ENCODE peak calls at places on chromosomes 13 and 19, in eight cellular contexts. K is GM23338, V is dorsolateral prefrontal cortex, X is heart right ventricle, Q is nephron progenitor cell, G is A549, N is fibroblast of lung, J is Panc1. O is an unnamed sample.

GRCh38 chr19:35755160-35755549 is 1.7 kb downstream of the HSPB6 start:
- DNase-seq in K (peak), V (no peak), X (no peak), Q (no peak), G (no peak), N (no peak), J (no peak), O (no peak)

GRCh38 chr19:45164577-45165335 is 4.0 kb upstream of the NKPD1 start:
- DNase-seq in K (peak), V (no peak), X (peak), Q (peak), G (peak), N (peak), J (no peak), O (no peak)

GRCh38 chr13:44695520-44695919 is 119.4 kb upstream of the TSC22D1 start:
- DNase-seq in K (no peak), V (no peak), X (no peak), Q (no peak), G (no peak), N (no peak), J (no peak), O (no peak)

GRCh38 chr13:51955841-51956603 is 55.2 kb downstream of the ATP7B start:
- DNase-seq in K (no peak), V (no peak), X (no peak), Q (no peak), G (no peak), N (no peak), J (no peak), O (no peak)

GRCh38 chr19:2974342-2974932 is 2.9 kb upstream of the TLE6 start:
- DNase-seq in K (no peak), V (peak), X (peak), Q (no peak), G (no peak), N (no peak), J (no peak), O (no peak)

GRCh38 chr19:43489310-43489709 is 15.2 kb downstream of the PHLDB3 start:
- DNase-seq in K (no peak), V (no peak), X (no peak), Q (no peak), G (no peak), N (no peak), J (no peak), O (no peak)

GRCh38 chr19:45863840-45864628 is at the start of gene FOXA3:
- DNase-seq in K (peak), V (no peak), X (peak), Q (peak), G (peak), N (peak), J (no peak), O (no peak)

GRCh38 chr19:7673995-7674667 is 2.8 kb upstream of the MCEMP1 start:
- DNase-seq in K (peak), V (peak), X (peak), Q (peak), G (peak), N (peak), J (no peak), O (peak)

GRCh38 chr13:106533940-106534843 is 1.3 kb downstream of the EFNB2 start:
- DNase-seq in K (peak), V (peak), X (peak), Q (peak), G (no peak), N (peak), J (no peak), O (peak)

GRCh38 chr19:44988896-44989563 is 12.2 kb upstream of the RELB start:
- DNase-seq in K (peak), V (peak), X (peak), Q (peak), G (peak), N (peak), J (no peak), O (peak)

GRCh38 chr13:24865158-24865557 is 101.2 kb downstream of the RNF17 start:
- DNase-seq in K (no peak), V (no peak), X (no peak), Q (no peak), G (no peak), N (peak), J (no peak), O (no peak)

GRCh38 chr13:97439196-97439595 is 5.2 kb downstream of the RAP2A start:
- DNase-seq in K (no peak), V (no peak), X (no peak), Q (no peak), G (no peak), N (no peak), J (no peak), O (no peak)

GRCh38 chr13:97436845-97437244 is 2.9 kb downstream of the RAP2A start:
- DNase-seq in K (no peak), V (no peak), X (no peak), Q (no peak), G (no peak), N (no peak), J (no peak), O (no peak)

GRCh38 chr13:97441414-97441813 is 7.4 kb downstream of the RAP2A start:
- DNase-seq in K (no peak), V (no peak), X (no peak), Q (no peak), G (no peak), N (no peak), J (no peak), O (no peak)

GRCh38 chr13:97437729-97438128 is 3.8 kb downstream of the RAP2A start:
- DNase-seq in K (no peak), V (no peak), X (no peak), Q (no peak), G (no peak), N (no peak), J (no peak), O (no peak)

GRCh38 chr13:97440598-97440997 is 6.6 kb downstream of the RAP2A start:
- DNase-seq in K (no peak), V (no peak), X (no peak), Q (no peak), G (no peak), N (no peak), J (no peak), O (no peak)
- TF ChIP-seq CTCF in K (no peak), V (no peak), X (no peak), Q (no peak), G (no peak), N (no peak), J (no peak), O (no peak)

GRCh38 chr13:84844473-84844872 is 954.7 kb downstream of the SLITRK6 start:
- DNase-seq in K (peak), V (no peak), X (no peak), Q (no peak), G (peak), N (peak), J (no peak), O (no peak)
- TF ChIP-seq CTCF in K (peak), V (peak), X (peak), Q (peak), G (peak), N (peak), J (peak), O (peak)

GRCh38 chr19:32339988-32340874 is 5.2 kb upstream of the ZNF507 start:
- DNase-seq in K (peak), V (peak), X (peak), Q (peak), G (peak), N (peak), J (peak), O (peak)

GRCh38 chr19:32333227-32333626 is 12.2 kb upstream of the ZNF507 start:
- DNase-seq in K (no peak), V (no peak), X (no peak), Q (no peak), G (no peak), N (no peak), J (no peak), O (no peak)

GRCh38 chr19:32337176-32337808 is 8.1 kb upstream of the ZNF507 start:
- DNase-seq in K (no peak), V (no peak), X (no peak), Q (no peak), G (no peak), N (no peak), J (no peak), O (no peak)

DNA sequence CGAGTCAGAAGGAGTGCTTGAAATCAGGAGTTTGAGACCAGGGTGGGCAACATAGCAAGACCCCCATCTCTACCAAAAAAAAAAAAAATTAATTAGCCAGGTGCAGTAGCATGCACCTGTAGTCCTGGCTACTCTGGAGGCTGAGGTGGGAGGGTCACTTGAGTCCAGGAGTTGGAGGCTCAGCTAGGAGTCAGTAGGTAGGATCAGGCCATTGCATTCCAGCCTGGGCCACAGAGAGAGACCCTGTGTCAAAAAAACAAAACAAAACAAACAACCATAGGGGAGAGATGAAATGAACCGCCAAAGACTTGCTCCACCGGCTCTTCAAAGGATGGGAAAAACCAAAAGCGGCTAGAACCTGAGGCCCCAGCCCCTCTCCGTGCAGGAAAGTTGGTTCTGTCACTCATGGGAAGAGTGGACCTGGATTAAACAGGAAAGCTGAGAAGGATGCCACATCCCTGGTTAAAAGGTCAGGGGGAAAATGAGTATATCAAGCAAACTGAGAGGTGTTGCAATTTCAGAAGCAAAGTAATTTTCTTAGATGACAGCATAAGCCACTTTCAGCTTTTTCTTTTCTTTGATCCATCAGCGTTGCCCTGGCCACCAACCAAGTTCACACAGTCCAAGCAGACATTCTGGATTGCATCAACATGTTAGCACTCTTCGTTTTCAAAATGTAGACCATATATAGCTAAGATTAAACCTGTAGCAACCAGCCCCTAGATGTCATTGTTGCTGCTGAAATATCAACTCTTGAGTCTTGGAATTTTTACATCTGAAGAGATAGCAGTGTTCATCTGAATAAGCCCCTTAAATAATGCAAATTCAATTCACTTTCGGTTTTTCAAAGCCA is 8.9 kb upstream of the ZNF507 start:
- DNase-seq in K (no peak), V (no peak), X (no peak), Q (no peak), G (peak), N (peak), J (no peak), O (no peak)
- TF ChIP-seq CTCF in K (no peak), V (peak), X (peak), Q (no peak), G (peak), N (peak), J (peak), O (no peak)

DNA sequence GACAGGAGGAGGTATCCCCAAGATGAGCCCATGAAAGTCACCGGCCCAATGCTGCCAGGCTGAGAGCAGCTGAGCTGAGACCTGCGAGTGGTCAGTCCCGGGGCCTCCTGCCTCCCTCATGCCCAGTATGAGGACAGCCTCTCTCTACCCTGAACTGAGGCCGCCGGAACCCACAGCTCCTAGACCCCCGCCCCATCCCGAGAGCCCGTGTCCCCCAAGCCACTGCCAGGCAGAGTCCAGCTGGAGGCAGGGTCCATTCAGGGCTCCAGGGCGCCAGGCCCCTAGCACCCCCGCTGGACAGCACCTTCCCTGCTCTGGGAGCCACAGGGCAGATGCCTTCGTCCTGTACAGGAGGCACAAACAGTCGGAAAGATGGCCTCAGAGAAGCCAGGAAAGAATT is 38.7 kb downstream of the MLLT1 start:
- DNase-seq in K (no peak), V (no peak), X (no peak), Q (no peak), G (no peak), N (no peak), J (no peak), O (no peak)
- TF ChIP-seq CTCF in K (no peak), V (no peak), X (no peak), Q (no peak), G (no peak), N (no peak), J (no peak), O (no peak)

DNA sequence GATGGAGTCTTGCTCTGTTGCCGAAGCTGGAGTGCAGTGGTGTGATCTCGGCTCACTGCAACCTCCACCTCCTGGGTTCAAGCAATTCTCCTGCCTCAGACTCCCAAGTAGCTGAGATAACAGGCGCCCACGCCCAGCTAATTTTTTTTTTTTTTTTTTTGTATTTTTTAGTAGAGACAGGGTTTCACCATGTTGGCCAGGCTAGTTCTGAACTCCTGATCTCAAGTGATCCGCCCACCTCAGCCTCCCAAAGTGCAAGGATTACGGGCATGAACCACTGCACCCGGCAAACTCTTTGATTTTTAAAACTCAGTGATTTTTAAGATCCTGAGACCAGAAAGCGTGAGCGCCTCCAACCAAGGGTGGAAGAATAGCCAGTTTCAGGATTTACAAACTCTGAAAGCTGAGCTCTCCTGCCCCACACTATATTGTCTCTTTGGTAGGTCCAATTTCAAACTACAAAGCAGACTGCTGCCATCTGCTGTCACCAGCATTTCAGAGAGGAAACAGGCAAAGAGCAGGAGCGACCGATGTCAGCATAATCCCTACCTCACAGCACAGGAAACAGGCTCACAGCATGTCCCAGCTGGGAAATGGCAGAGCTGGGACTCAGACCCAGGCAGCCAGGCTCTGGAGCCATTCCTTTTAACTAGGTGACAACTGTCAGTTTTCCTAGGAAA is 9.2 kb downstream of the NOSIP start:
- DNase-seq in K (peak), V (no peak), X (no peak), Q (no peak), G (peak), N (no peak), J (no peak), O (no peak)
- TF ChIP-seq CTCF in K (peak), V (no peak), X (peak), Q (no peak), G (peak), N (no peak), J (no peak), O (no peak)